ENCODE peak calls at places on chromosomes 3 and 15, in six cellular contexts. One of them, this sample, is unnamed.

GRCh38 chr15:50345298-50345697 is 9.7 kb downstream of the GABPB1 start:
- DNase-seq in neural crest cell: no peak
- DNase-seq in right lobe of liver: no peak
- DNase-seq in HCEC 1CT: no peak
- DNase-seq in posterior vena cava: no peak
- DNase-seq in AG20443: no peak
- DNase-seq in this sample: no peak

GRCh38 chr3:124057453-124057852 is 65.5 kb upstream of the ROPN1 start:
- DNase-seq in neural crest cell: no peak
- DNase-seq in HCEC 1CT: no peak
- DNase-seq in posterior vena cava: peak; percentile 85
- DNase-seq in right lobe of liver: no peak
- DNase-seq in AG20443: no peak
- DNase-seq in this sample: no peak

GRCh38 chr3:160027541-160028195 is 39.0 kb downstream of the IL12A start:
- DNase-seq in right lobe of liver: no peak
- DNase-seq in HCEC 1CT: peak; percentile 74
- DNase-seq in neural crest cell: no peak
- DNase-seq in posterior vena cava: no peak
- DNase-seq in AG20443: peak; percentile 69
- DNase-seq in this sample: peak; percentile 85

GRCh38 chr15:95470997-95471692 is 859.4 kb upstream of the NR2F2 start:
- DNase-seq in AG20443: no peak
- DNase-seq in neural crest cell: no peak
- DNase-seq in right lobe of liver: no peak
- DNase-seq in posterior vena cava: peak; percentile 74
- DNase-seq in HCEC 1CT: no peak
- DNase-seq in this sample: no peak

GRCh38 chr3:78414261-78414660 is 1353.5 kb downstream of the ROBO1 start:
- DNase-seq in neural crest cell: no peak
- DNase-seq in AG20443: no peak
- DNase-seq in right lobe of liver: no peak
- DNase-seq in posterior vena cava: no peak
- DNase-seq in HCEC 1CT: no peak
- DNase-seq in this sample: no peak

GRCh38 chr3:117885046-117885445 is 1149.6 kb downstream of the IGSF11 start:
- DNase-seq in HCEC 1CT: no peak
- DNase-seq in AG20443: no peak
- DNase-seq in neural crest cell: no peak
- DNase-seq in right lobe of liver: no peak
- DNase-seq in posterior vena cava: no peak
- DNase-seq in this sample: no peak

GRCh38 chr15:45473068-45473467 is 49.5 kb downstream of the SLC30A4 start:
- DNase-seq in posterior vena cava: no peak
- DNase-seq in neural crest cell: no peak
- DNase-seq in HCEC 1CT: no peak
- DNase-seq in AG20443: no peak
- DNase-seq in right lobe of liver: no peak
- DNase-seq in this sample: no peak

GRCh38 chr15:37581866-37582532 is 352.4 kb upstream of the TMCO5A start:
- DNase-seq in AG20443: no peak
- DNase-seq in neural crest cell: no peak
- DNase-seq in right lobe of liver: no peak
- DNase-seq in posterior vena cava: no peak
- DNase-seq in HCEC 1CT: no peak
- DNase-seq in this sample: no peak

GRCh38 chr3:73926360-73927202 is 301.8 kb upstream of the PDZRN3 start:
- DNase-seq in HCEC 1CT: no peak
- DNase-seq in right lobe of liver: no peak
- DNase-seq in neural crest cell: no peak
- DNase-seq in AG20443: no peak
- DNase-seq in posterior vena cava: no peak
- DNase-seq in this sample: no peak

GRCh38 chr15:25242957-25243799 is 195.6 kb downstream of the UBE3A start:
- DNase-seq in HCEC 1CT: no peak
- DNase-seq in AG20443: no peak
- DNase-seq in neural crest cell: no peak
- DNase-seq in right lobe of liver: peak; percentile 43
- DNase-seq in posterior vena cava: peak; percentile 63
- DNase-seq in this sample: no peak

GRCh38 chr3:68089572-68089991 is 435.2 kb upstream of the SUCLG2 start:
- DNase-seq in neural crest cell: no peak
- DNase-seq in posterior vena cava: no peak
- DNase-seq in AG20443: no peak
- DNase-seq in HCEC 1CT: no peak
- DNase-seq in right lobe of liver: no peak
- DNase-seq in this sample: no peak

GRCh38 chr3:150227839-150228238 is 180.3 kb upstream of the TSC22D2 start:
- DNase-seq in HCEC 1CT: peak; percentile 51
- DNase-seq in posterior vena cava: no peak
- DNase-seq in right lobe of liver: no peak
- DNase-seq in neural crest cell: peak; percentile 88
- DNase-seq in AG20443: peak; percentile 70
- DNase-seq in this sample: peak; percentile 57

GRCh38 chr3:13581485-13582365 is 32.8 kb downstream of the FBLN2 start:
- DNase-seq in posterior vena cava: peak; percentile 80
- DNase-seq in HCEC 1CT: no peak
- DNase-seq in right lobe of liver: no peak
- DNase-seq in neural crest cell: no peak
- DNase-seq in AG20443: peak; percentile 52
- DNase-seq in this sample: peak; percentile 41

GRCh38 chr3:51269466-51269865 is 115.6 kb upstream of the MANF start:
- DNase-seq in AG20443: no peak
- DNase-seq in neural crest cell: no peak
- DNase-seq in HCEC 1CT: peak; percentile 8
- DNase-seq in right lobe of liver: no peak
- DNase-seq in posterior vena cava: no peak
- DNase-seq in this sample: peak; percentile 14

GRCh38 chr3:56219894-56220805 is 248.1 kb downstream of the ERC2 start:
- DNase-seq in right lobe of liver: no peak
- DNase-seq in AG20443: no peak
- DNase-seq in posterior vena cava: no peak
- DNase-seq in neural crest cell: no peak
- DNase-seq in HCEC 1CT: no peak
- DNase-seq in this sample: peak; percentile 8

GRCh38 chr3:105364113-105364512 is 2.6 kb upstream of the ALCAM start:
- DNase-seq in posterior vena cava: no peak
- DNase-seq in HCEC 1CT: peak; percentile 85
- DNase-seq in neural crest cell: no peak
- DNase-seq in right lobe of liver: no peak
- DNase-seq in AG20443: no peak
- DNase-seq in this sample: peak; percentile 75

GRCh38 chr3:22893001-22893400 is 310.1 kb upstream of the UBE2E2 start:
- DNase-seq in posterior vena cava: no peak
- DNase-seq in AG20443: peak; percentile 11
- DNase-seq in neural crest cell: no peak
- DNase-seq in HCEC 1CT: no peak
- DNase-seq in right lobe of liver: no peak
- DNase-seq in this sample: peak; percentile 48

GRCh38 chr3:191136347-191136746 is 62.7 kb upstream of the OSTN start:
- DNase-seq in HCEC 1CT: peak; percentile 14
- DNase-seq in posterior vena cava: no peak
- DNase-seq in AG20443: peak; percentile 14
- DNase-seq in right lobe of liver: no peak
- DNase-seq in neural crest cell: no peak
- DNase-seq in this sample: no peak

GRCh38 chr3:69178838-69179739 is 56.7 kb upstream of the LMOD3 start:
- DNase-seq in right lobe of liver: no peak
- DNase-seq in posterior vena cava: no peak
- DNase-seq in neural crest cell: no peak
- DNase-seq in HCEC 1CT: no peak
- DNase-seq in AG20443: no peak
- DNase-seq in this sample: no peak